ENCODE peak calls at places on chromosomes 7 and 10, in nine cellular contexts. One of them, this sample, is unnamed.

GRCh38 chr7:98163704-98164478 is 47.3 kb upstream of the BHLHA15 start:
- DNase-seq in brain pericyte: no peak
- DNase-seq in WTC11: no peak
- DNase-seq in psoas muscle: no peak
- DNase-seq in activated CD8-positive, alpha-beta memory T cell treated with anti-CD3 and anti-CD28 coated beads for 24 hours: no peak
- DNase-seq in activated naive CD4-positive, alpha-beta T cell treated with anti-CD3 and anti-CD28 coated beads, Interleukin-2, amount 10 ng/mL, durations not matched to agents 7 days and 5 days: no peak
- DNase-seq in COR-L47: no peak
- DNase-seq in COLO829: no peak
- DNase-seq in NCI-H187: no peak
- DNase-seq in this sample: no peak

GRCh38 chr7:29299986-29300609 is 105.5 kb downstream of the CHN2 start:
- DNase-seq in brain pericyte: no peak
- DNase-seq in WTC11: no peak
- DNase-seq in psoas muscle: no peak
- DNase-seq in activated CD8-positive, alpha-beta memory T cell treated with anti-CD3 and anti-CD28 coated beads for 24 hours: no peak
- DNase-seq in activated naive CD4-positive, alpha-beta T cell treated with anti-CD3 and anti-CD28 coated beads, Interleukin-2, amount 10 ng/mL, durations not matched to agents 7 days and 5 days: no peak
- DNase-seq in COR-L47: no peak
- DNase-seq in COLO829: no peak
- DNase-seq in NCI-H187: no peak
- DNase-seq in this sample: no peak

GRCh38 chr10:125985557-125986246 is 89.3 kb downstream of the FANK1 start:
- DNase-seq in brain pericyte: no peak
- DNase-seq in WTC11: no peak
- DNase-seq in psoas muscle: no peak
- DNase-seq in activated CD8-positive, alpha-beta memory T cell treated with anti-CD3 and anti-CD28 coated beads for 24 hours: no peak
- DNase-seq in activated naive CD4-positive, alpha-beta T cell treated with anti-CD3 and anti-CD28 coated beads, Interleukin-2, amount 10 ng/mL, durations not matched to agents 7 days and 5 days: no peak
- DNase-seq in COR-L47: no peak
- DNase-seq in COLO829: no peak
- DNase-seq in NCI-H187: no peak
- DNase-seq in this sample: no peak

GRCh38 chr7:36285276-36285675 is 104.4 kb upstream of the ANLN start:
- DNase-seq in brain pericyte: no peak
- DNase-seq in WTC11: no peak
- DNase-seq in psoas muscle: no peak
- DNase-seq in activated CD8-positive, alpha-beta memory T cell treated with anti-CD3 and anti-CD28 coated beads for 24 hours: no peak
- DNase-seq in activated naive CD4-positive, alpha-beta T cell treated with anti-CD3 and anti-CD28 coated beads, Interleukin-2, amount 10 ng/mL, durations not matched to agents 7 days and 5 days: no peak
- DNase-seq in COR-L47: no peak
- DNase-seq in COLO829: no peak
- DNase-seq in NCI-H187: no peak
- DNase-seq in this sample: no peak

GRCh38 chr7:158585721-158586498 is 1.7 kb downstream of the PTPRN2 start:
- DNase-seq in brain pericyte: no peak
- DNase-seq in WTC11: no peak
- DNase-seq in psoas muscle: no peak
- DNase-seq in activated CD8-positive, alpha-beta memory T cell treated with anti-CD3 and anti-CD28 coated beads for 24 hours: no peak
- DNase-seq in activated naive CD4-positive, alpha-beta T cell treated with anti-CD3 and anti-CD28 coated beads, Interleukin-2, amount 10 ng/mL, durations not matched to agents 7 days and 5 days: no peak
- DNase-seq in COR-L47: no peak
- DNase-seq in COLO829: no peak
- DNase-seq in NCI-H187: no peak
- DNase-seq in this sample: no peak

GRCh38 chr7:130917669-130918128 is 183.7 kb upstream of the KLF14 start:
- DNase-seq in brain pericyte: no peak
- DNase-seq in WTC11: no peak
- DNase-seq in psoas muscle: no peak
- DNase-seq in activated CD8-positive, alpha-beta memory T cell treated with anti-CD3 and anti-CD28 coated beads for 24 hours: no peak
- DNase-seq in activated naive CD4-positive, alpha-beta T cell treated with anti-CD3 and anti-CD28 coated beads, Interleukin-2, amount 10 ng/mL, durations not matched to agents 7 days and 5 days: no peak
- DNase-seq in COR-L47: no peak
- DNase-seq in COLO829: no peak
- DNase-seq in NCI-H187: no peak
- DNase-seq in this sample: no peak

GRCh38 chr7:132137681-132138080 is 438.6 kb downstream of the PLXNA4 start:
- DNase-seq in brain pericyte: no peak
- DNase-seq in WTC11: no peak
- DNase-seq in psoas muscle: no peak
- DNase-seq in activated CD8-positive, alpha-beta memory T cell treated with anti-CD3 and anti-CD28 coated beads for 24 hours: no peak
- DNase-seq in activated naive CD4-positive, alpha-beta T cell treated with anti-CD3 and anti-CD28 coated beads, Interleukin-2, amount 10 ng/mL, durations not matched to agents 7 days and 5 days: no peak
- DNase-seq in COR-L47: no peak
- DNase-seq in COLO829: no peak
- DNase-seq in NCI-H187: no peak
- DNase-seq in this sample: no peak

GRCh38 chr10:111648046-111648445 is 535.5 kb downstream of the GPAM start:
- DNase-seq in brain pericyte: no peak
- DNase-seq in WTC11: no peak
- DNase-seq in psoas muscle: no peak
- DNase-seq in activated CD8-positive, alpha-beta memory T cell treated with anti-CD3 and anti-CD28 coated beads for 24 hours: no peak
- DNase-seq in activated naive CD4-positive, alpha-beta T cell treated with anti-CD3 and anti-CD28 coated beads, Interleukin-2, amount 10 ng/mL, durations not matched to agents 7 days and 5 days: no peak
- DNase-seq in COR-L47: no peak
- DNase-seq in COLO829: no peak
- DNase-seq in NCI-H187: no peak
- DNase-seq in this sample: no peak

GRCh38 chr10:1102392-1102791 is 46.2 kb downstream of the WDR37 start:
- DNase-seq in brain pericyte: no peak
- DNase-seq in WTC11: no peak
- DNase-seq in psoas muscle: no peak
- DNase-seq in activated CD8-positive, alpha-beta memory T cell treated with anti-CD3 and anti-CD28 coated beads for 24 hours: no peak
- DNase-seq in activated naive CD4-positive, alpha-beta T cell treated with anti-CD3 and anti-CD28 coated beads, Interleukin-2, amount 10 ng/mL, durations not matched to agents 7 days and 5 days: no peak
- DNase-seq in COR-L47: no peak
- DNase-seq in COLO829: no peak
- DNase-seq in NCI-H187: no peak
- DNase-seq in this sample: no peak

GRCh38 chr7:148719753-148720152 is 21.1 kb downstream of the CUL1 start:
- DNase-seq in brain pericyte: no peak
- DNase-seq in WTC11: no peak
- DNase-seq in psoas muscle: no peak
- DNase-seq in activated CD8-positive, alpha-beta memory T cell treated with anti-CD3 and anti-CD28 coated beads for 24 hours: no peak
- DNase-seq in activated naive CD4-positive, alpha-beta T cell treated with anti-CD3 and anti-CD28 coated beads, Interleukin-2, amount 10 ng/mL, durations not matched to agents 7 days and 5 days: no peak
- DNase-seq in COR-L47: no peak
- DNase-seq in COLO829: no peak
- DNase-seq in NCI-H187: no peak
- DNase-seq in this sample: no peak

GRCh38 chr10:133308431-133309110 is at the start of the genes TUBGCP2 and ZNF511:
- DNase-seq in brain pericyte: peak
- DNase-seq in WTC11: peak
- DNase-seq in psoas muscle: peak
- DNase-seq in activated CD8-positive, alpha-beta memory T cell treated with anti-CD3 and anti-CD28 coated beads for 24 hours: peak
- DNase-seq in activated naive CD4-positive, alpha-beta T cell treated with anti-CD3 and anti-CD28 coated beads, Interleukin-2, amount 10 ng/mL, durations not matched to agents 7 days and 5 days: peak
- DNase-seq in COR-L47: peak
- DNase-seq in COLO829: peak
- DNase-seq in NCI-H187: peak
- DNase-seq in this sample: peak

GRCh38 chr10:22677333-22677732 is 37.0 kb downstream of the PIP4K2A start:
- DNase-seq in brain pericyte: no peak
- DNase-seq in WTC11: no peak
- DNase-seq in psoas muscle: no peak
- DNase-seq in activated CD8-positive, alpha-beta memory T cell treated with anti-CD3 and anti-CD28 coated beads for 24 hours: peak
- DNase-seq in activated naive CD4-positive, alpha-beta T cell treated with anti-CD3 and anti-CD28 coated beads, Interleukin-2, amount 10 ng/mL, durations not matched to agents 7 days and 5 days: no peak
- DNase-seq in COR-L47: no peak
- DNase-seq in COLO829: no peak
- DNase-seq in NCI-H187: no peak
- DNase-seq in this sample: no peak

GRCh38 chr7:135653285-135654080 is 8.8 kb upstream of the STMP1 start:
- DNase-seq in brain pericyte: peak
- DNase-seq in WTC11: no peak
- DNase-seq in psoas muscle: no peak
- DNase-seq in activated CD8-positive, alpha-beta memory T cell treated with anti-CD3 and anti-CD28 coated beads for 24 hours: no peak
- DNase-seq in activated naive CD4-positive, alpha-beta T cell treated with anti-CD3 and anti-CD28 coated beads, Interleukin-2, amount 10 ng/mL, durations not matched to agents 7 days and 5 days: no peak
- DNase-seq in COR-L47: no peak
- DNase-seq in COLO829: no peak
- DNase-seq in NCI-H187: no peak
- DNase-seq in this sample: no peak

GRCh38 chr7:17020250-17020649 is 138.5 kb upstream of the AGR3 start:
- DNase-seq in brain pericyte: no peak
- DNase-seq in WTC11: no peak
- DNase-seq in psoas muscle: no peak
- DNase-seq in activated CD8-positive, alpha-beta memory T cell treated with anti-CD3 and anti-CD28 coated beads for 24 hours: no peak
- DNase-seq in activated naive CD4-positive, alpha-beta T cell treated with anti-CD3 and anti-CD28 coated beads, Interleukin-2, amount 10 ng/mL, durations not matched to agents 7 days and 5 days: no peak
- DNase-seq in COR-L47: no peak
- DNase-seq in COLO829: no peak
- DNase-seq in NCI-H187: no peak
- DNase-seq in this sample: no peak

GRCh38 chr7:41858196-41858595 is 155.3 kb upstream of the INHBA start:
- DNase-seq in brain pericyte: no peak
- DNase-seq in WTC11: no peak
- DNase-seq in psoas muscle: no peak
- DNase-seq in activated CD8-positive, alpha-beta memory T cell treated with anti-CD3 and anti-CD28 coated beads for 24 hours: no peak
- DNase-seq in activated naive CD4-positive, alpha-beta T cell treated with anti-CD3 and anti-CD28 coated beads, Interleukin-2, amount 10 ng/mL, durations not matched to agents 7 days and 5 days: no peak
- DNase-seq in COR-L47: no peak
- DNase-seq in COLO829: no peak
- DNase-seq in NCI-H187: no peak
- DNase-seq in this sample: no peak

GRCh38 chr10:111137012-111137411 is 60.2 kb downstream of the ADRA2A start:
- DNase-seq in brain pericyte: no peak
- DNase-seq in WTC11: peak
- DNase-seq in psoas muscle: no peak
- DNase-seq in activated CD8-positive, alpha-beta memory T cell treated with anti-CD3 and anti-CD28 coated beads for 24 hours: no peak
- DNase-seq in activated naive CD4-positive, alpha-beta T cell treated with anti-CD3 and anti-CD28 coated beads, Interleukin-2, amount 10 ng/mL, durations not matched to agents 7 days and 5 days: no peak
- DNase-seq in COR-L47: no peak
- DNase-seq in COLO829: no peak
- DNase-seq in NCI-H187: peak
- DNase-seq in this sample: no peak